ENCODE peak calls at places on chromosomes 16 and 17, in seven cellular contexts. One of them, this sample, is unnamed.

GRCh38 chr17:55166506-55166905 is 98.3 kb upstream of the HLF start:
- DNase-seq in fibroblast of mammary gland: no peak
- DNase-seq in HFFc6: no peak
- DNase-seq in progenitor cell of endocrine pancreas: no peak
- DNase-seq in nephron progenitor cell: no peak
- DNase-seq in fibroblast of the aortic adventitia: no peak
- DNase-seq in sigmoid colon: no peak
- DNase-seq in this sample: no peak

GRCh38 chr16:58938856-58939255 is 204.7 kb upstream of the GOT2 start:
- DNase-seq in HFFc6: no peak
- DNase-seq in fibroblast of the aortic adventitia: no peak
- DNase-seq in nephron progenitor cell: peak; percentile 5
- DNase-seq in sigmoid colon: no peak
- DNase-seq in fibroblast of mammary gland: no peak
- DNase-seq in progenitor cell of endocrine pancreas: no peak
- DNase-seq in this sample: no peak

GRCh38 chr16:85220125-85220839 is 108.0 kb upstream of the CIBAR2 start:
- DNase-seq in fibroblast of the aortic adventitia: peak; percentile 88
- DNase-seq in progenitor cell of endocrine pancreas: no peak
- DNase-seq in nephron progenitor cell: peak; percentile 79
- DNase-seq in HFFc6: peak; percentile 60
- DNase-seq in fibroblast of mammary gland: peak; percentile 82
- DNase-seq in sigmoid colon: peak; percentile 93
- DNase-seq in this sample: no peak

GRCh38 chr16:88977028-88977844 is at the start of gene CBFA2T3:
- DNase-seq in fibroblast of the aortic adventitia: no peak
- DNase-seq in progenitor cell of endocrine pancreas: no peak
- DNase-seq in sigmoid colon: peak; percentile 90
- DNase-seq in fibroblast of mammary gland: no peak
- DNase-seq in HFFc6: no peak
- DNase-seq in nephron progenitor cell: peak; percentile 61
- DNase-seq in this sample: no peak

GRCh38 chr17:29251969-29252866 is 5.6 kb downstream of the CRYBA1 start:
- DNase-seq in progenitor cell of endocrine pancreas: no peak
- DNase-seq in fibroblast of the aortic adventitia: peak; percentile 62
- DNase-seq in nephron progenitor cell: no peak
- DNase-seq in sigmoid colon: no peak
- DNase-seq in fibroblast of mammary gland: peak; percentile 60
- DNase-seq in HFFc6: peak; percentile 48
- DNase-seq in this sample: no peak

GRCh38 chr16:14070555-14070876 is 603 bp upstream of the MRTFB start:
- DNase-seq in HFFc6: no peak
- DNase-seq in fibroblast of the aortic adventitia: no peak
- DNase-seq in fibroblast of mammary gland: no peak
- DNase-seq in progenitor cell of endocrine pancreas: no peak
- DNase-seq in nephron progenitor cell: no peak
- DNase-seq in sigmoid colon: no peak
- DNase-seq in this sample: no peak

GRCh38 chr17:67652433-67652832 is 65.3 kb upstream of the NOL11 start:
- DNase-seq in fibroblast of the aortic adventitia: no peak
- DNase-seq in sigmoid colon: no peak
- DNase-seq in progenitor cell of endocrine pancreas: no peak
- DNase-seq in HFFc6: no peak
- DNase-seq in nephron progenitor cell: no peak
- DNase-seq in fibroblast of mammary gland: no peak
- DNase-seq in this sample: no peak

GRCh38 chr16:66717112-66717675 is 20.7 kb upstream of the CMTM4 start:
- DNase-seq in fibroblast of mammary gland: peak; percentile 92
- DNase-seq in fibroblast of the aortic adventitia: no peak
- DNase-seq in sigmoid colon: no peak
- DNase-seq in nephron progenitor cell: peak; percentile 42
- DNase-seq in HFFc6: peak; percentile 67
- DNase-seq in progenitor cell of endocrine pancreas: no peak
- DNase-seq in this sample: peak; percentile 39

GRCh38 chr17:58354541-58355216 is 2.7 kb upstream of the SUPT4H1 start:
- DNase-seq in sigmoid colon: no peak
- DNase-seq in HFFc6: no peak
- DNase-seq in progenitor cell of endocrine pancreas: no peak
- DNase-seq in fibroblast of the aortic adventitia: no peak
- DNase-seq in fibroblast of mammary gland: no peak
- DNase-seq in nephron progenitor cell: no peak
- DNase-seq in this sample: no peak

GRCh38 chr17:51951737-51952136 is 206.8 kb downstream of the CA10 start:
- DNase-seq in nephron progenitor cell: no peak
- DNase-seq in fibroblast of mammary gland: no peak
- DNase-seq in HFFc6: no peak
- DNase-seq in sigmoid colon: no peak
- DNase-seq in progenitor cell of endocrine pancreas: no peak
- DNase-seq in fibroblast of the aortic adventitia: no peak
- DNase-seq in this sample: no peak

GRCh38 chr16:67530013-67530939 is 1.6 kb downstream of the RIPOR1 start:
- DNase-seq in fibroblast of the aortic adventitia: peak; percentile 72
- DNase-seq in HFFc6: peak; percentile 55
- DNase-seq in sigmoid colon: peak; percentile 92
- DNase-seq in nephron progenitor cell: peak; percentile 68
- DNase-seq in progenitor cell of endocrine pancreas: no peak
- DNase-seq in fibroblast of mammary gland: peak; percentile 62
- DNase-seq in this sample: peak; percentile 64

GRCh38 chr17:83114706-83115105 is 35.3 kb downstream of the METRNL start:
- DNase-seq in nephron progenitor cell: no peak
- DNase-seq in fibroblast of mammary gland: no peak
- DNase-seq in sigmoid colon: no peak
- DNase-seq in progenitor cell of endocrine pancreas: no peak
- DNase-seq in fibroblast of the aortic adventitia: no peak
- DNase-seq in HFFc6: no peak
- DNase-seq in this sample: no peak

GRCh38 chr17:81716674-81716996 is 4.6 kb downstream of the SLC25A10 start:
- DNase-seq in sigmoid colon: peak; percentile 61
- DNase-seq in nephron progenitor cell: no peak
- DNase-seq in fibroblast of mammary gland: no peak
- DNase-seq in progenitor cell of endocrine pancreas: no peak
- DNase-seq in HFFc6: no peak
- DNase-seq in fibroblast of the aortic adventitia: no peak
- DNase-seq in this sample: no peak

GRCh38 chr16:83878838-83879237 is 20.1 kb upstream of the MLYCD start:
- DNase-seq in progenitor cell of endocrine pancreas: no peak
- DNase-seq in HFFc6: peak; percentile 38
- DNase-seq in fibroblast of the aortic adventitia: peak; percentile 77
- DNase-seq in fibroblast of mammary gland: peak; percentile 58
- DNase-seq in nephron progenitor cell: no peak
- DNase-seq in sigmoid colon: no peak
- DNase-seq in this sample: no peak

GRCh38 chr17:78364436-78365281 is 4.8 kb upstream of the SOCS3 start:
- DNase-seq in fibroblast of the aortic adventitia: no peak
- DNase-seq in fibroblast of mammary gland: no peak
- DNase-seq in sigmoid colon: no peak
- DNase-seq in HFFc6: no peak
- DNase-seq in nephron progenitor cell: no peak
- DNase-seq in progenitor cell of endocrine pancreas: no peak
- DNase-seq in this sample: no peak

GRCh38 chr16:14202697-14203096 is 131.6 kb downstream of the MRTFB start:
- DNase-seq in sigmoid colon: no peak
- DNase-seq in HFFc6: no peak
- DNase-seq in fibroblast of mammary gland: peak; percentile 21
- DNase-seq in nephron progenitor cell: no peak
- DNase-seq in fibroblast of the aortic adventitia: peak; percentile 47
- DNase-seq in progenitor cell of endocrine pancreas: no peak
- DNase-seq in this sample: no peak

GRCh38 chr17:1634841-1635650 is 6.4 kb upstream of the SLC43A2 start:
- DNase-seq in fibroblast of the aortic adventitia: no peak
- DNase-seq in nephron progenitor cell: no peak
- DNase-seq in sigmoid colon: no peak
- DNase-seq in progenitor cell of endocrine pancreas: no peak
- DNase-seq in HFFc6: no peak
- DNase-seq in fibroblast of mammary gland: no peak
- DNase-seq in this sample: no peak

GRCh38 chr16:3965781-3966582 is 85.5 kb upstream of the CREBBP start:
- DNase-seq in progenitor cell of endocrine pancreas: no peak
- DNase-seq in sigmoid colon: no peak
- DNase-seq in nephron progenitor cell: no peak
- DNase-seq in fibroblast of the aortic adventitia: no peak
- DNase-seq in HFFc6: no peak
- DNase-seq in fibroblast of mammary gland: no peak
- DNase-seq in this sample: no peak

GRCh38 chr17:69870751-69871199 is 204.2 kb upstream of the KCNJ16 start:
- DNase-seq in nephron progenitor cell: no peak
- DNase-seq in sigmoid colon: no peak
- DNase-seq in progenitor cell of endocrine pancreas: no peak
- DNase-seq in fibroblast of mammary gland: peak; percentile 81
- DNase-seq in HFFc6: peak; percentile 70
- DNase-seq in fibroblast of the aortic adventitia: peak; percentile 75
- DNase-seq in this sample: no peak

GRCh38 chr17:64412944-64413381 is 22.3 kb upstream of the PECAM1 start:
- DNase-seq in sigmoid colon: peak; percentile 17
- DNase-seq in HFFc6: no peak
- DNase-seq in fibroblast of the aortic adventitia: no peak
- DNase-seq in nephron progenitor cell: no peak
- DNase-seq in progenitor cell of endocrine pancreas: no peak
- DNase-seq in fibroblast of mammary gland: no peak
- DNase-seq in this sample: no peak

GRCh38 chr17:45116434-45117016 is 15.8 kb downstream of the PLCD3 start:
- DNase-seq in HFFc6: no peak
- DNase-seq in progenitor cell of endocrine pancreas: no peak
- DNase-seq in sigmoid colon: no peak
- DNase-seq in fibroblast of mammary gland: no peak
- DNase-seq in fibroblast of the aortic adventitia: no peak
- DNase-seq in nephron progenitor cell: no peak
- DNase-seq in this sample: no peak

GRCh38 chr17:46020023-46020735 is 21.1 kb downstream of the STH start:
- DNase-seq in sigmoid colon: peak; percentile 50
- DNase-seq in fibroblast of the aortic adventitia: no peak
- DNase-seq in nephron progenitor cell: no peak
- DNase-seq in HFFc6: no peak
- DNase-seq in progenitor cell of endocrine pancreas: no peak
- DNase-seq in fibroblast of mammary gland: no peak
- DNase-seq in this sample: no peak

GRCh38 chr17:76550712-76551615 is 11.1 kb downstream of the PRCD start:
- DNase-seq in sigmoid colon: no peak
- DNase-seq in HFFc6: no peak
- DNase-seq in fibroblast of mammary gland: peak; percentile 60
- DNase-seq in nephron progenitor cell: no peak
- DNase-seq in fibroblast of the aortic adventitia: peak; percentile 61
- DNase-seq in progenitor cell of endocrine pancreas: no peak
- DNase-seq in this sample: no peak

GRCh38 chr16:2769675-2770056 is 7.4 kb downstream of the ELOB start:
- DNase-seq in fibroblast of the aortic adventitia: peak; percentile 18
- DNase-seq in nephron progenitor cell: no peak
- DNase-seq in HFFc6: no peak
- DNase-seq in progenitor cell of endocrine pancreas: no peak
- DNase-seq in sigmoid colon: no peak
- DNase-seq in fibroblast of mammary gland: peak; percentile 92
- DNase-seq in this sample: no peak

GRCh38 chr17:48215583-48216139 is 108.1 kb downstream of the SNX11 start:
- DNase-seq in fibroblast of mammary gland: peak; percentile 48
- DNase-seq in nephron progenitor cell: peak; percentile 55
- DNase-seq in HFFc6: peak; percentile 22
- DNase-seq in sigmoid colon: no peak
- DNase-seq in progenitor cell of endocrine pancreas: no peak
- DNase-seq in fibroblast of the aortic adventitia: peak; percentile 59
- DNase-seq in this sample: no peak

GRCh38 chr17:22703204-22703603 is 1010.9 kb downstream of the KCNJ18 start:
- DNase-seq in nephron progenitor cell: no peak
- DNase-seq in sigmoid colon: peak; percentile 58
- DNase-seq in fibroblast of mammary gland: no peak
- DNase-seq in fibroblast of the aortic adventitia: no peak
- DNase-seq in HFFc6: no peak
- DNase-seq in progenitor cell of endocrine pancreas: no peak
- DNase-seq in this sample: no peak
- TF ChIP-seq CTCF in nephron progenitor cell: no peak
- TF ChIP-seq CTCF in sigmoid colon: no peak
- TF ChIP-seq CTCF in fibroblast of mammary gland: no peak
- TF ChIP-seq CTCF in fibroblast of the aortic adventitia: no peak
- TF ChIP-seq CTCF in HFFc6: no peak
- TF ChIP-seq CTCF in progenitor cell of endocrine pancreas: no peak
- TF ChIP-seq CTCF in this sample: no peak

GRCh38 chr17:50477976-50478375 is 684 bp upstream of the RSAD1 start:
- DNase-seq in HFFc6: no peak
- DNase-seq in fibroblast of mammary gland: no peak
- DNase-seq in sigmoid colon: no peak
- DNase-seq in fibroblast of the aortic adventitia: no peak
- DNase-seq in nephron progenitor cell: no peak
- DNase-seq in progenitor cell of endocrine pancreas: no peak
- DNase-seq in this sample: no peak

GRCh38 chr17:50480854-50481490 is 2.3 kb downstream of the RSAD1 start:
- DNase-seq in progenitor cell of endocrine pancreas: no peak
- DNase-seq in nephron progenitor cell: no peak
- DNase-seq in fibroblast of mammary gland: no peak
- DNase-seq in sigmoid colon: no peak
- DNase-seq in HFFc6: no peak
- DNase-seq in fibroblast of the aortic adventitia: no peak
- DNase-seq in this sample: no peak

GRCh38 chr17:50480142-50480764 is 1.6 kb downstream of the RSAD1 start:
- DNase-seq in nephron progenitor cell: no peak
- DNase-seq in progenitor cell of endocrine pancreas: no peak
- DNase-seq in fibroblast of mammary gland: no peak
- DNase-seq in sigmoid colon: no peak
- DNase-seq in fibroblast of the aortic adventitia: no peak
- DNase-seq in HFFc6: no peak
- DNase-seq in this sample: no peak

GRCh38 chr17:50478391-50479361 is at the start of gene RSAD1:
- DNase-seq in nephron progenitor cell: peak; percentile 89
- DNase-seq in fibroblast of mammary gland: peak; percentile 77
- DNase-seq in HFFc6: peak; percentile 85
- DNase-seq in sigmoid colon: peak; percentile 91
- DNase-seq in progenitor cell of endocrine pancreas: peak; percentile 87
- DNase-seq in fibroblast of the aortic adventitia: peak; percentile 81
- DNase-seq in this sample: peak; percentile 87

GRCh38 chr17:50479522-50480141 is 972 bp downstream of the RSAD1 start:
- DNase-seq in progenitor cell of endocrine pancreas: peak; percentile 70
- DNase-seq in sigmoid colon: peak; percentile 86
- DNase-seq in fibroblast of the aortic adventitia: peak; percentile 72
- DNase-seq in nephron progenitor cell: peak; percentile 80
- DNase-seq in fibroblast of mammary gland: peak; percentile 77
- DNase-seq in HFFc6: peak; percentile 79
- DNase-seq in this sample: peak; percentile 51
- TF ChIP-seq CTCF in progenitor cell of endocrine pancreas: peak; percentile 73
- TF ChIP-seq CTCF in sigmoid colon: peak; percentile 36
- TF ChIP-seq CTCF in fibroblast of the aortic adventitia: peak; percentile 69
- TF ChIP-seq CTCF in nephron progenitor cell: peak; percentile 43
- TF ChIP-seq CTCF in fibroblast of mammary gland: peak; percentile 48
- TF ChIP-seq CTCF in HFFc6: peak; percentile 70
- TF ChIP-seq CTCF in this sample: no peak

DNA sequence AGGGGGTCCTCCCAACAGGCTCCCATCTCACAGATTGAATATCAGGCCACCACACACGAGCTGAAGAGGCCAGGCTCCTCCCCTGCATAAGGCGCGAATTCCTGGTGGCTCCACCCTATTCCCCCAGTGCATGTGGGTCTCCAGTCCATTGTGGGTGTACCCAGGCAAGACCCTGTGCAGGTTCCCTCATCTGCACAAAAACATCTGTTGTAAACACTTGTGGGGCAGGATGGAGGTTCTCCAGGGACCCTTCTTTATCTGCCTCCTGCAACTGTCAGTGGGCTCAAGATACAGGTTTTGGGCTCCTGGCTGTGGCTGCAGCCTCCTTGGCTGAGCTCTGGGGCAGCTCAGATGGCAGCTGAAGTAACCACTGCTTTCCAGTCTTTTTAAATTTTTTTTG is 17.6 kb upstream of the LGALS9 start:
- DNase-seq in progenitor cell of endocrine pancreas: no peak
- DNase-seq in nephron progenitor cell: no peak
- DNase-seq in fibroblast of the aortic adventitia: no peak
- DNase-seq in HFFc6: no peak
- DNase-seq in fibroblast of mammary gland: no peak
- DNase-seq in sigmoid colon: no peak
- DNase-seq in this sample: no peak
- TF ChIP-seq CTCF in progenitor cell of endocrine pancreas: no peak
- TF ChIP-seq CTCF in nephron progenitor cell: no peak
- TF ChIP-seq CTCF in fibroblast of the aortic adventitia: no peak
- TF ChIP-seq CTCF in HFFc6: no peak
- TF ChIP-seq CTCF in fibroblast of mammary gland: no peak
- TF ChIP-seq CTCF in sigmoid colon: no peak
- TF ChIP-seq CTCF in this sample: no peak

GRCh38 chr16:1167276-1168107 is 14.6 kb downstream of the CACNA1H start:
- DNase-seq in sigmoid colon: no peak
- DNase-seq in nephron progenitor cell: peak; percentile 63
- DNase-seq in progenitor cell of endocrine pancreas: no peak
- DNase-seq in fibroblast of mammary gland: no peak
- DNase-seq in HFFc6: no peak
- DNase-seq in fibroblast of the aortic adventitia: no peak
- DNase-seq in this sample: no peak
- TF ChIP-seq CTCF in sigmoid colon: no peak
- TF ChIP-seq CTCF in nephron progenitor cell: no peak
- TF ChIP-seq CTCF in progenitor cell of endocrine pancreas: no peak
- TF ChIP-seq CTCF in fibroblast of mammary gland: no peak
- TF ChIP-seq CTCF in HFFc6: no peak
- TF ChIP-seq CTCF in fibroblast of the aortic adventitia: no peak
- TF ChIP-seq CTCF in this sample: no peak

This sample was measured in mesothelial cell of epicardium.